ENCODE peak calls at places on chromosomes 6 and 20, in seven cellular contexts. V is HT1080; E is nephron progenitor cell; F is posterior vena cava; X is COR-L47; K is WTC11; Z is stimulated activated CD8-positive, alpha-beta memory T cell treated with anti-CD3 and anti-CD28 coated beads, Interleukin-2, amount 100 ng/mL, for 48 hours. A is an unnamed sample.

GRCh38 chr6:32439139-32439538 is 548 bp upstream of the HLA-DRA start:
- DNase-seq in V (no peak), E (no peak), F (no peak), X (no peak), K (no peak), Z (no peak), A (no peak)

GRCh38 chr20:12012241-12013222 is 94.8 kb downstream of the BTBD3 start:
- DNase-seq in V (peak; percentile 67), E (peak; percentile 24), F (no peak), X (peak; percentile 27), K (peak; percentile 65), Z (no peak), A (no peak)

GRCh38 chr6:113654396-113654795 is 202.7 kb upstream of the MARCKS start:
- DNase-seq in V (peak; percentile 96), E (no peak), F (peak; percentile 90), X (no peak), K (no peak), Z (no peak), A (peak; percentile 81)

GRCh38 chr20:33647603-33648395 is 14.3 kb upstream of the C20orf144 start:
- DNase-seq in V (peak; percentile 34), E (no peak), F (peak; percentile 79), X (no peak), K (no peak), Z (no peak), A (no peak)

GRCh38 chr6:116251568-116252384 is 2.1 kb downstream of the TSPYL4 start:
- DNase-seq in V (peak; percentile 47), E (no peak), F (no peak), X (no peak), K (no peak), Z (no peak), A (no peak)

GRCh38 chr6:119497988-119498727 is 148.6 kb upstream of the MAN1A1 start:
- DNase-seq in V (no peak), E (no peak), F (no peak), X (no peak), K (no peak), Z (no peak), A (no peak)

GRCh38 chr20:47256665-47257236 is 99.7 kb downstream of the ZMYND8 start:
- DNase-seq in V (no peak), E (no peak), F (no peak), X (no peak), K (no peak), Z (no peak), A (no peak)

GRCh38 chr6:50819906-50820589 is 1.4 kb downstream of the TFAP2B start:
- DNase-seq in V (no peak), E (no peak), F (no peak), X (no peak), K (peak; percentile 49), Z (no peak), A (peak; percentile 61)

GRCh38 chr6:44679906-44680698 is 292.6 kb downstream of the CDC5L start:
- DNase-seq in V (no peak), E (no peak), F (no peak), X (no peak), K (no peak), Z (no peak), A (no peak)

GRCh38 chr20:25467441-25467840 is 60.0 kb downstream of the GINS1 start:
- DNase-seq in V (no peak), E (no peak), F (no peak), X (no peak), K (no peak), Z (no peak), A (no peak)

GRCh38 chr6:81700414-81700813 is 52.1 kb downstream of the TENT5A start:
- DNase-seq in V (no peak), E (no peak), F (no peak), X (no peak), K (no peak), Z (no peak), A (no peak)

GRCh38 chr20:57622579-57623381 is 2.6 kb upstream of the ZBP1 start:
- DNase-seq in V (peak; percentile 85), E (peak; percentile 74), F (peak; percentile 83), X (peak; percentile 63), K (peak; percentile 85), Z (no peak), A (no peak)

GRCh38 chr6:11341867-11342266 is 109.4 kb upstream of the NEDD9 start:
- DNase-seq in V (no peak), E (no peak), F (no peak), X (no peak), K (no peak), Z (no peak), A (no peak)

GRCh38 chr6:166751051-166751595 is 124.1 kb upstream of the RPS6KA2 start:
- DNase-seq in V (no peak), E (peak; percentile 45), F (no peak), X (no peak), K (peak; percentile 44), Z (no peak), A (no peak)

GRCh38 chr6:144006731-144007454 is 1.2 kb downstream of the PLAGL1 start:
- DNase-seq in V (peak; percentile 72), E (peak; percentile 33), F (no peak), X (no peak), K (peak; percentile 13), Z (no peak), A (no peak)

GRCh38 chr6:157562997-157563396 is 182.0 kb downstream of the ZDHHC14 start:
- DNase-seq in V (no peak), E (no peak), F (peak; percentile 62), X (no peak), K (no peak), Z (no peak), A (no peak)

GRCh38 chr6:72321741-72322140 is 300.1 kb upstream of the KCNQ5 start:
- DNase-seq in V (peak; percentile 48), E (no peak), F (no peak), X (no peak), K (no peak), Z (no peak), A (no peak)

GRCh38 chr6:106360410-106360988 is at the start of gene CRYBG1:
- DNase-seq in V (no peak), E (peak; percentile 87), F (peak; percentile 87), X (peak; percentile 45), K (peak; percentile 93), Z (peak; percentile 52), A (peak; percentile 83)

GRCh38 chr6:52249078-52249477 is 4.8 kb upstream of the IL17F start:
- DNase-seq in V (no peak), E (no peak), F (no peak), X (no peak), K (no peak), Z (no peak), A (no peak)

A was measured in breast epithelium.